ENCODE peak calls at places on chromosome 20, in nine cellular contexts. F is choroid plexus epithelial cell; Q is hippocampal formation; C is RCC 7860; D is activated T-helper 1 cell treated with anti-CD3 and anti-CD28 coated beads, Interleukin-2, amount 50 U/mL, for 16 hours; G is kidney tubule cell; S is AG08395; T is DND-41; X is activated naive CD8-positive, alpha-beta T cell treated with anti-CD3 and anti-CD28 coated beads, Interleukin-2, amount 50 U/mL, for 24 hours. P is an unnamed sample.

GRCh38 chr20:63441777-63442493 is 30.5 kb downstream of the KCNQ2 start:
- DNase-seq in F (peak), Q (no peak), C (peak), D (peak), G (peak), S (peak), T (peak), X (peak), P (no peak)

GRCh38 chr20:58071500-58071804 is 157.0 kb downstream of the ANKRD60 start:
- DNase-seq in F (no peak), Q (no peak), C (no peak), D (no peak), G (no peak), S (no peak), T (no peak), X (no peak), P (no peak)

GRCh38 chr20:17530716-17531536 is at the start of gene BFSP1:
- DNase-seq in F (peak), Q (peak), C (no peak), D (peak), G (peak), S (peak), T (no peak), X (peak), P (no peak)

GRCh38 chr20:14383326-14383725 is 45.9 kb upstream of the FLRT3 start:
- DNase-seq in F (no peak), Q (no peak), C (no peak), D (no peak), G (no peak), S (no peak), T (no peak), X (no peak), P (no peak)

GRCh38 chr20:4083103-4083864 is 67.9 kb upstream of the RNF24 start:
- DNase-seq in F (no peak), Q (no peak), C (no peak), D (no peak), G (no peak), S (no peak), T (no peak), X (no peak), P (no peak)

GRCh38 chr20:46558511-46558959 is 8.1 kb upstream of the OCSTAMP start:
- DNase-seq in F (peak), Q (no peak), C (peak), D (no peak), G (peak), S (peak), T (no peak), X (peak), P (no peak)

GRCh38 chr20:59794555-59794954 is 138.9 kb downstream of the SYCP2 start:
- DNase-seq in F (no peak), Q (no peak), C (no peak), D (no peak), G (peak), S (no peak), T (no peak), X (no peak), P (no peak)

GRCh38 chr20:48831702-48832422 is 4.1 kb upstream of the PREX1 start:
- DNase-seq in F (no peak), Q (no peak), C (peak), D (no peak), G (peak), S (peak), T (no peak), X (no peak), P (no peak)

GRCh38 chr20:20741067-20742045 is 28.9 kb upstream of the RALGAPA2 start:
- DNase-seq in F (no peak), Q (no peak), C (no peak), D (no peak), G (no peak), S (no peak), T (no peak), X (no peak), P (no peak)

GRCh38 chr20:13610205-13610604 is 28.5 kb downstream of the TASP1 start:
- DNase-seq in F (no peak), Q (no peak), C (no peak), D (no peak), G (no peak), S (no peak), T (peak), X (no peak), P (no peak)

GRCh38 chr20:8837396-8837795 is 231.5 kb upstream of the PLCB4 start:
- DNase-seq in F (peak), Q (no peak), C (peak), D (no peak), G (peak), S (peak), T (no peak), X (no peak), P (no peak)

GRCh38 chr20:47648943-47649342 is 136.3 kb downstream of the SULF2 start:
- DNase-seq in F (no peak), Q (no peak), C (no peak), D (no peak), G (no peak), S (no peak), T (no peak), X (no peak), P (no peak)

GRCh38 chr20:32972181-32973076 is 31.8 kb downstream of the SUN5 start:
- DNase-seq in F (peak), Q (no peak), C (no peak), D (peak), G (no peak), S (no peak), T (peak), X (peak), P (peak)

GRCh38 chr20:22499475-22500174 is 84.7 kb downstream of the FOXA2 start:
- DNase-seq in F (no peak), Q (no peak), C (no peak), D (no peak), G (no peak), S (no peak), T (no peak), X (no peak), P (no peak)

GRCh38 chr20:62423326-62423706 is 4.0 kb downstream of the RBBP8NL start:
- DNase-seq in F (no peak), Q (no peak), C (no peak), D (no peak), G (no peak), S (no peak), T (no peak), X (no peak), P (no peak)

GRCh38 chr20:35735828-35736470 is 6.1 kb downstream of the RBM39 start:
- DNase-seq in F (no peak), Q (no peak), C (no peak), D (no peak), G (no peak), S (no peak), T (no peak), X (no peak), P (no peak)

GRCh38 chr20:58714923-58715708 is 22.5 kb downstream of the NPEPL1 start:
- DNase-seq in F (no peak), Q (no peak), C (no peak), D (no peak), G (no peak), S (no peak), T (peak), X (no peak), P (no peak)

GRCh38 chr20:53187402-53187801 is 215.2 kb downstream of the TSHZ2 start:
- DNase-seq in F (no peak), Q (no peak), C (no peak), D (no peak), G (no peak), S (no peak), T (peak), X (no peak), P (no peak)

GRCh38 chr20:60239981-60240380 is 281.8 kb downstream of the CDH26 start:
- DNase-seq in F (no peak), Q (no peak), C (no peak), D (no peak), G (no peak), S (no peak), T (no peak), X (no peak), P (no peak)

GRCh38 chr20:38872036-38872435 is 54.2 kb upstream of the FAM83D start:
- DNase-seq in F (no peak), Q (no peak), C (no peak), D (no peak), G (peak), S (no peak), T (no peak), X (no peak), P (no peak)

GRCh38 chr20:56348746-56349145 is 10.0 kb upstream of the FAM210B start:
- DNase-seq in F (no peak), Q (no peak), C (no peak), D (no peak), G (no peak), S (no peak), T (no peak), X (no peak), P (no peak)

GRCh38 chr20:31604567-31605030 is 490 bp upstream of the ID1 start:
- DNase-seq in F (no peak), Q (no peak), C (no peak), D (no peak), G (no peak), S (no peak), T (no peak), X (no peak), P (no peak)

GRCh38 chr20:23926526-23926880 is 47.0 kb upstream of the CST5 start:
- DNase-seq in F (no peak), Q (no peak), C (no peak), D (no peak), G (no peak), S (no peak), T (no peak), X (no peak), P (no peak)

GRCh38 chr20:6311841-6312655 is 189.2 kb upstream of the FERMT1 start:
- DNase-seq in F (no peak), Q (no peak), C (no peak), D (no peak), G (no peak), S (no peak), T (no peak), X (no peak), P (no peak)

GRCh38 chr20:18984238-18985200 is 170.9 kb downstream of the SCP2D1 start:
- DNase-seq in F (no peak), Q (no peak), C (no peak), D (no peak), G (peak), S (no peak), T (no peak), X (no peak), P (no peak)

GRCh38 chr20:49446808-49447207 is 35.7 kb downstream of the KCNB1 start:
- DNase-seq in F (peak), Q (no peak), C (no peak), D (no peak), G (no peak), S (no peak), T (no peak), X (no peak), P (no peak)

GRCh38 chr20:25251558-25251957 is 3.7 kb downstream of the PYGB start:
- DNase-seq in F (peak), Q (no peak), C (no peak), D (no peak), G (no peak), S (no peak), T (no peak), X (no peak), P (no peak)

GRCh38 chr20:57616143-57616951 is 3.9 kb downstream of the ZBP1 start:
- DNase-seq in F (no peak), Q (no peak), C (no peak), D (no peak), G (no peak), S (no peak), T (no peak), X (no peak), P (no peak)